ENCODE peak calls at places on chromosomes 7 and 10, in nine cellular contexts. One of them, this sample, is unnamed.

GRCh38 chr7:92131093-92131492 is 3.2 kb downstream of the CYP51A1 start:
- DNase-seq in lower leg skin: no peak
- DNase-seq in fibroblast of lung: no peak
- DNase-seq in cardiac muscle cell: no peak
- DNase-seq in AG04450: no peak
- DNase-seq in bronchial epithelial cell: no peak
- DNase-seq in choroid plexus epithelial cell: no peak
- DNase-seq in heart left ventricle: no peak
- DNase-seq in foreskin fibroblast: no peak
- DNase-seq in this sample: no peak

GRCh38 chr7:16345979-16346958 is 75.1 kb downstream of the CRPPA start:
- DNase-seq in bronchial epithelial cell: peak
- DNase-seq in foreskin fibroblast: peak
- DNase-seq in choroid plexus epithelial cell: peak
- DNase-seq in fibroblast of lung: peak
- DNase-seq in AG04450: peak
- DNase-seq in lower leg skin: no peak
- DNase-seq in heart left ventricle: no peak
- DNase-seq in cardiac muscle cell: peak
- DNase-seq in this sample: peak

GRCh38 chr7:44292876-44293560 is 32.4 kb downstream of the CAMK2B start:
- DNase-seq in bronchial epithelial cell: no peak
- DNase-seq in fibroblast of lung: no peak
- DNase-seq in cardiac muscle cell: no peak
- DNase-seq in foreskin fibroblast: no peak
- DNase-seq in heart left ventricle: peak
- DNase-seq in choroid plexus epithelial cell: no peak
- DNase-seq in AG04450: no peak
- DNase-seq in lower leg skin: no peak
- DNase-seq in this sample: no peak

GRCh38 chr10:23694921-23695824 is 256.3 kb downstream of the OTUD1 start:
- DNase-seq in heart left ventricle: no peak
- DNase-seq in AG04450: no peak
- DNase-seq in choroid plexus epithelial cell: no peak
- DNase-seq in cardiac muscle cell: no peak
- DNase-seq in foreskin fibroblast: no peak
- DNase-seq in lower leg skin: no peak
- DNase-seq in fibroblast of lung: no peak
- DNase-seq in bronchial epithelial cell: no peak
- DNase-seq in this sample: no peak

GRCh38 chr10:96512524-96512991 is 1.2 kb downstream of the TLL2 start:
- DNase-seq in lower leg skin: no peak
- DNase-seq in choroid plexus epithelial cell: peak
- DNase-seq in cardiac muscle cell: peak
- DNase-seq in bronchial epithelial cell: no peak
- DNase-seq in fibroblast of lung: peak
- DNase-seq in heart left ventricle: no peak
- DNase-seq in AG04450: no peak
- DNase-seq in foreskin fibroblast: no peak
- DNase-seq in this sample: no peak

GRCh38 chr7:74099031-74099430 is 15.4 kb downstream of the LIMK1 start:
- DNase-seq in heart left ventricle: peak
- DNase-seq in choroid plexus epithelial cell: no peak
- DNase-seq in foreskin fibroblast: no peak
- DNase-seq in AG04450: no peak
- DNase-seq in cardiac muscle cell: no peak
- DNase-seq in lower leg skin: no peak
- DNase-seq in fibroblast of lung: no peak
- DNase-seq in bronchial epithelial cell: no peak
- DNase-seq in this sample: no peak

GRCh38 chr10:101538481-101538880 is 49.6 kb downstream of the POLL start:
- DNase-seq in bronchial epithelial cell: no peak
- DNase-seq in choroid plexus epithelial cell: no peak
- DNase-seq in lower leg skin: no peak
- DNase-seq in cardiac muscle cell: no peak
- DNase-seq in AG04450: no peak
- DNase-seq in foreskin fibroblast: no peak
- DNase-seq in heart left ventricle: no peak
- DNase-seq in fibroblast of lung: no peak
- DNase-seq in this sample: no peak

GRCh38 chr7:148623586-148624282 is 33.2 kb downstream of the C7orf33 start:
- DNase-seq in fibroblast of lung: peak
- DNase-seq in lower leg skin: no peak
- DNase-seq in choroid plexus epithelial cell: peak
- DNase-seq in cardiac muscle cell: peak
- DNase-seq in heart left ventricle: no peak
- DNase-seq in foreskin fibroblast: peak
- DNase-seq in AG04450: no peak
- DNase-seq in bronchial epithelial cell: no peak
- DNase-seq in this sample: no peak

GRCh38 chr7:26188291-26188999 is 12.1 kb downstream of the HNRNPA2B1 start:
- DNase-seq in cardiac muscle cell: no peak
- DNase-seq in choroid plexus epithelial cell: no peak
- DNase-seq in AG04450: no peak
- DNase-seq in lower leg skin: no peak
- DNase-seq in heart left ventricle: no peak
- DNase-seq in bronchial epithelial cell: no peak
- DNase-seq in fibroblast of lung: no peak
- DNase-seq in foreskin fibroblast: no peak
- DNase-seq in this sample: no peak

GRCh38 chr7:40134428-40135423 is at the start of the genes MPLKIP and SUGCT:
- DNase-seq in lower leg skin: peak
- DNase-seq in choroid plexus epithelial cell: peak
- DNase-seq in cardiac muscle cell: peak
- DNase-seq in heart left ventricle: peak
- DNase-seq in foreskin fibroblast: peak
- DNase-seq in bronchial epithelial cell: peak
- DNase-seq in AG04450: peak
- DNase-seq in fibroblast of lung: peak
- DNase-seq in this sample: peak

GRCh38 chr10:101646369-101646768 is 48.6 kb downstream of the FBXW4 start:
- DNase-seq in heart left ventricle: no peak
- DNase-seq in cardiac muscle cell: no peak
- DNase-seq in fibroblast of lung: no peak
- DNase-seq in bronchial epithelial cell: no peak
- DNase-seq in choroid plexus epithelial cell: no peak
- DNase-seq in foreskin fibroblast: no peak
- DNase-seq in lower leg skin: no peak
- DNase-seq in AG04450: no peak
- DNase-seq in this sample: no peak

GRCh38 chr10:122374859-122375721 is 582 bp downstream of the PLEKHA1 start:
- DNase-seq in bronchial epithelial cell: peak
- DNase-seq in lower leg skin: peak
- DNase-seq in choroid plexus epithelial cell: peak
- DNase-seq in cardiac muscle cell: peak
- DNase-seq in heart left ventricle: peak
- DNase-seq in AG04450: no peak
- DNase-seq in foreskin fibroblast: peak
- DNase-seq in fibroblast of lung: peak
- DNase-seq in this sample: no peak

GRCh38 chr7:7352845-7353244 is 170.5 kb downstream of the C1GALT1 start:
- DNase-seq in fibroblast of lung: no peak
- DNase-seq in foreskin fibroblast: no peak
- DNase-seq in cardiac muscle cell: no peak
- DNase-seq in lower leg skin: no peak
- DNase-seq in bronchial epithelial cell: peak
- DNase-seq in choroid plexus epithelial cell: no peak
- DNase-seq in heart left ventricle: no peak
- DNase-seq in AG04450: no peak
- DNase-seq in this sample: no peak

GRCh38 chr7:7354674-7355073 is 172.3 kb downstream of the C1GALT1 start:
- DNase-seq in cardiac muscle cell: no peak
- DNase-seq in bronchial epithelial cell: peak
- DNase-seq in heart left ventricle: no peak
- DNase-seq in fibroblast of lung: no peak
- DNase-seq in foreskin fibroblast: no peak
- DNase-seq in lower leg skin: peak
- DNase-seq in choroid plexus epithelial cell: no peak
- DNase-seq in AG04450: no peak
- DNase-seq in this sample: no peak

GRCh38 chr7:7351832-7352231 is 169.5 kb downstream of the C1GALT1 start:
- DNase-seq in fibroblast of lung: no peak
- DNase-seq in bronchial epithelial cell: no peak
- DNase-seq in choroid plexus epithelial cell: no peak
- DNase-seq in lower leg skin: no peak
- DNase-seq in heart left ventricle: no peak
- DNase-seq in foreskin fibroblast: no peak
- DNase-seq in AG04450: no peak
- DNase-seq in cardiac muscle cell: no peak
- DNase-seq in this sample: no peak

GRCh38 chr7:7349156-7349555 is 166.8 kb downstream of the C1GALT1 start:
- DNase-seq in heart left ventricle: no peak
- DNase-seq in lower leg skin: no peak
- DNase-seq in cardiac muscle cell: no peak
- DNase-seq in AG04450: no peak
- DNase-seq in fibroblast of lung: no peak
- DNase-seq in foreskin fibroblast: no peak
- DNase-seq in choroid plexus epithelial cell: no peak
- DNase-seq in bronchial epithelial cell: no peak
- DNase-seq in this sample: no peak

GRCh38 chr7:7351156-7351555 is 168.8 kb downstream of the C1GALT1 start:
- DNase-seq in fibroblast of lung: no peak
- DNase-seq in lower leg skin: no peak
- DNase-seq in bronchial epithelial cell: no peak
- DNase-seq in choroid plexus epithelial cell: no peak
- DNase-seq in foreskin fibroblast: no peak
- DNase-seq in heart left ventricle: no peak
- DNase-seq in cardiac muscle cell: no peak
- DNase-seq in AG04450: no peak
- DNase-seq in this sample: no peak
- H3K4me3 ChIP-seq in fibroblast of lung: no peak
- H3K4me3 ChIP-seq in lower leg skin: no peak
- H3K4me3 ChIP-seq in bronchial epithelial cell: no peak
- H3K4me3 ChIP-seq in choroid plexus epithelial cell: no peak
- H3K4me3 ChIP-seq in foreskin fibroblast: no peak
- H3K4me3 ChIP-seq in heart left ventricle: no peak
- H3K4me3 ChIP-seq in cardiac muscle cell: no peak
- H3K4me3 ChIP-seq in AG04450: no peak
- H3K4me3 ChIP-seq in this sample: no peak

DNA sequence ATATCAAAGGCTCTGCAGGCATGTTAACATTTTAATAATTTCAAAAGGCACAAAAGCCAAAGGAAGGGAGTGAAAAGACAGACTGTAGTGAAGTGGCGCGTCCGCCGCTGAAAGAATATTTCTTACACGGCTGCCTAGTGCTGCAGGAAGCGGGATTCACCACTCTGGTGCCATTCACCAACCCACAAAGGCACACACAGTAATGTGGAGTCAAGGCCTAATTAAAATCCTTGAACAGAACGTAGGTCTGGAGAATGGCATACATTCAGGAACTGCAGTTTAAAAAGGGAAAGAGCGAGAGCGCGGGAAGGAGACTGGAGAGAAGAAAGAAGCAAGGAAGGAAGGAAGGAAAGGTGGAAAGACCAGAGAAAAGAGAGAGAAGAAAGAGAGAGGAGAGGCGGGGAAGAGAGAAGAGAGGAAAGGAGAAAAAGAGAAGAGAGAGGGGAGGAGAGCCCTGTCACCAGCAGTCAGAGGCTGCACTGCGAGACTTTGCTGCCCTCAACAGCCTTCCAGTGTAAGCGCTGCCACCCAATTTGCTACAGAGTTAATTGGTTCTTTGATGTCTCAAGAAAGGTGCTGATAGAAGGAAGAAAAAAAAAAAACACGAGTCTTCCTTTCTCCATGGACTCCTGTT is 554.0 kb downstream of the MDFIC start:
- DNase-seq in AG04450: no peak
- DNase-seq in heart left ventricle: no peak
- DNase-seq in lower leg skin: no peak
- DNase-seq in bronchial epithelial cell: no peak
- DNase-seq in cardiac muscle cell: peak
- DNase-seq in fibroblast of lung: peak
- DNase-seq in foreskin fibroblast: no peak
- DNase-seq in choroid plexus epithelial cell: no peak
- DNase-seq in this sample: no peak
- TF ChIP-seq CTCF in AG04450: no peak
- TF ChIP-seq CTCF in heart left ventricle: peak
- TF ChIP-seq CTCF in lower leg skin: no peak
- TF ChIP-seq CTCF in bronchial epithelial cell: no peak
- TF ChIP-seq CTCF in cardiac muscle cell: peak
- TF ChIP-seq CTCF in fibroblast of lung: no peak
- TF ChIP-seq CTCF in foreskin fibroblast: no peak
- TF ChIP-seq CTCF in choroid plexus epithelial cell: peak
- TF ChIP-seq CTCF in this sample: no peak

DNA sequence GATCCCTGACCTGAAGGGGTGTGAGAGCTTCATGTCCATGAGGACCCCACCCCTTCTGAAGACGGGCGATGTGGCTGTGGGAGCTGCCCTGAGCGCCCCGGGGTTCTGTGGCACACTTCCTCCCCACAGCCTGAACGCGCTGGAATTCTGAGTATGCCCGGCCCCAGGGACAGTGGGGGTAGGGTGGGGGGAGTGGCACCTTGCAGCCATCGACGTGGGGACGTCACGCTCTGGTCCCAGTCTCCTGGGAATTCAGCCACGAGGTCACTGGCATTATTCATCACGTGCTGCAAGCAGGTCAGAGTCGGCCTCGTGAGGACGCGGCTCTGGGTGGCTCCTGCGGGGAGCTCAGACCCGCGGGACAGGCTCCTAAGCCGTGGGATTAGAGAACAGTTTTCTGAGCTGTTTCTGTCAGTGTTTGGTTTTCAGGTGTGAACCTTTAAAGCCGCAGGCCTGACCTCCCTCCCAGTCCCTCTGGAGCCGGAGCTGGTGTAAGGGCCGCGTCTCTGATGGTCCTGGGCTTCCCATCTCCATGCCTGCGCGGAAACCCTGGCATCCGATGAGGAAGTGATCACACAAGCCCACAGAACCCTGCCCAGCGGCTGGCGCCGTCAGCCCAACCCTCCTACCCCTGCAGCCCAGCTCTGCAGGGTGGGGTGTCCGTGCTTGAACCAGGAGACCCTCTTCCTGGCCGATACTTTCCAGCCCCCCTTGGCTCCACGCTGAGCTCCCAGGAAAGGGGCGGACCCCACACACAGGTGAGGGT is 16.2 kb downstream of the GPR146 start:
- DNase-seq in cardiac muscle cell: no peak
- DNase-seq in AG04450: no peak
- DNase-seq in bronchial epithelial cell: no peak
- DNase-seq in choroid plexus epithelial cell: no peak
- DNase-seq in heart left ventricle: peak
- DNase-seq in fibroblast of lung: no peak
- DNase-seq in lower leg skin: no peak
- DNase-seq in foreskin fibroblast: no peak
- DNase-seq in this sample: no peak
- H3K4me3 ChIP-seq in cardiac muscle cell: peak
- H3K4me3 ChIP-seq in AG04450: no peak
- H3K4me3 ChIP-seq in bronchial epithelial cell: peak
- H3K4me3 ChIP-seq in choroid plexus epithelial cell: peak
- H3K4me3 ChIP-seq in heart left ventricle: no peak
- H3K4me3 ChIP-seq in fibroblast of lung: no peak
- H3K4me3 ChIP-seq in lower leg skin: no peak
- H3K4me3 ChIP-seq in foreskin fibroblast: no peak
- H3K4me3 ChIP-seq in this sample: no peak

DNA sequence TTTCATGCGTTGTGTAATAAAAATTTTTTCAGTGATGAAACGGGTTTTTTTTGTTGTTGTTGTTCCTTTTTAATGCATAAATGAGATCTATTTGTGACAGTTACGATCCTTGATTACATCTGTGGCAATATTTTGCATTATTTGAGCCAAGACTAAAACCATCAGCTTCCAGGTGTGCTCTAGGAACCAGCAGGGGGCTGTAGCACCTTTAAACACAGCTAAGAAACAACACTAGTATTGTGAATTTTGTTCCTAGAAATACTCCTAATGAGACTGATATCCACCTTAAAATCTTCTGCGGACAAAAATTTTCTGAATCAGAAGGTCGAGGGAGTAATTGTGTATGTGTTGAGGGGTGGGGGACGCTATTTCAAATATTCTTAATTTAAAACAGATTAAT is 52.6 kb downstream of the FGFBP3 start:
- DNase-seq in cardiac muscle cell: peak
- DNase-seq in fibroblast of lung: no peak
- DNase-seq in lower leg skin: no peak
- DNase-seq in AG04450: no peak
- DNase-seq in heart left ventricle: no peak
- DNase-seq in choroid plexus epithelial cell: peak
- DNase-seq in foreskin fibroblast: no peak
- DNase-seq in bronchial epithelial cell: peak
- DNase-seq in this sample: no peak
- TF ChIP-seq CTCF in cardiac muscle cell: peak
- TF ChIP-seq CTCF in fibroblast of lung: peak
- TF ChIP-seq CTCF in lower leg skin: no peak
- TF ChIP-seq CTCF in AG04450: peak
- TF ChIP-seq CTCF in heart left ventricle: no peak
- TF ChIP-seq CTCF in choroid plexus epithelial cell: peak
- TF ChIP-seq CTCF in foreskin fibroblast: peak
- TF ChIP-seq CTCF in bronchial epithelial cell: peak
- TF ChIP-seq CTCF in this sample: peak

This sample was measured in AG04449.